ENCODE peak calls at places on chromosomes 12 and 14, in nine cellular contexts. Z is gastrocnemius medialis, I is left ventricle myocardium inferior, Y is prostate gland, S is H1, R is A549, F is adipocyte, M is AG09309, H is small intestine. C is an unnamed sample.
A peak's percentile ranks its signal among the peaks of the same experiment; 100 is the strongest.

GRCh38 chr14:92560106-92560865 is 46.7 kb downstream of the RIN3 start:
- DNase-seq in Z (no peak), I (no peak), Y (no peak), S (no peak), R (no peak), F (no peak), M (no peak), H (no peak), C (no peak)

GRCh38 chr14:89851031-89851430 is 103.5 kb downstream of the EFCAB11 start:
- DNase-seq in Z (no peak), I (no peak), Y (no peak), S (no peak), R (no peak), F (no peak), M (no peak), H (peak; percentile 65), C (no peak)

GRCh38 chr12:57069522-57069921 is 9.1 kb downstream of the NEMP1 start:
- DNase-seq in Z (peak; percentile 66), I (no peak), Y (peak; percentile 72), S (no peak), R (peak; percentile 86), F (peak; percentile 96), M (peak; percentile 76), H (peak; percentile 82), C (no peak)

GRCh38 chr12:43551971-43552559 is at the start of gene ADAMTS20:
- DNase-seq in Z (no peak), I (no peak), Y (no peak), S (peak; percentile 90), R (no peak), F (peak; percentile 65), M (no peak), H (no peak), C (no peak)

GRCh38 chr12:115088328-115088994 is 404.5 kb upstream of the TBX3 start:
- DNase-seq in Z (no peak), I (peak; percentile 22), Y (peak; percentile 5), S (no peak), R (no peak), F (peak; percentile 2), M (no peak), H (no peak), C (no peak)

GRCh38 chr12:123992118-123992825 is 19.3 kb downstream of the ZNF664 start:
- DNase-seq in Z (no peak), I (no peak), Y (no peak), S (no peak), R (no peak), F (no peak), M (no peak), H (no peak), C (no peak)

GRCh38 chr12:27347779-27348178 is 15.1 kb downstream of the BMAL2 start:
- DNase-seq in Z (no peak), I (no peak), Y (no peak), S (no peak), R (no peak), F (no peak), M (no peak), H (no peak), C (no peak)

GRCh38 chr12:115813256-115813655 is 464.2 kb downstream of the MED13L start:
- DNase-seq in Z (no peak), I (no peak), Y (no peak), S (no peak), R (no peak), F (no peak), M (no peak), H (peak; percentile 12), C (no peak)

GRCh38 chr14:99565383-99565782 is 38.6 kb downstream of the CCDC85C start:
- DNase-seq in Z (no peak), I (no peak), Y (no peak), S (no peak), R (no peak), F (no peak), M (no peak), H (peak; percentile 26), C (no peak)

GRCh38 chr14:104239866-104240301 is 101.5 kb downstream of the KIF26A start:
- DNase-seq in Z (no peak), I (no peak), Y (no peak), S (no peak), R (no peak), F (no peak), M (no peak), H (no peak), C (no peak)

GRCh38 chr12:129903092-129903945 is 506 bp downstream of the TMEM132D start:
- DNase-seq in Z (no peak), I (no peak), Y (no peak), S (peak; percentile 73), R (no peak), F (peak; percentile 57), M (no peak), H (no peak), C (no peak)

GRCh38 chr14:105338392-105338791 is 23.8 kb downstream of the PACS2 start:
- DNase-seq in Z (no peak), I (no peak), Y (no peak), S (no peak), R (no peak), F (no peak), M (no peak), H (no peak), C (no peak)

GRCh38 chr12:124024263-124024678 is 51.3 kb downstream of the ZNF664 start:
- DNase-seq in Z (no peak), I (no peak), Y (no peak), S (no peak), R (no peak), F (peak; percentile 78), M (no peak), H (no peak), C (no peak)

GRCh38 chr12:113099764-113100163 is 35.8 kb downstream of the RASAL1 start:
- DNase-seq in Z (no peak), I (no peak), Y (no peak), S (no peak), R (no peak), F (no peak), M (no peak), H (no peak), C (no peak)

GRCh38 chr14:36022765-36023415 is 153.6 kb downstream of the PTCSC3 start:
- DNase-seq in Z (no peak), I (no peak), Y (no peak), S (no peak), R (no peak), F (no peak), M (no peak), H (peak; percentile 4), C (no peak)

GRCh38 chr14:72878746-72879145 is 15.2 kb downstream of the DPF3 start:
- DNase-seq in Z (no peak), I (no peak), Y (no peak), S (no peak), R (no peak), F (no peak), M (no peak), H (no peak), C (no peak)

GRCh38 chr14:100067971-100068959 is 3.0 kb downstream of the EVL start:
- DNase-seq in Z (no peak), I (peak; percentile 20), Y (no peak), S (peak; percentile 33), R (no peak), F (no peak), M (no peak), H (peak; percentile 69), C (no peak)

GRCh38 chr12:97272471-97272870 is 190.1 kb upstream of the RMST start:
- DNase-seq in Z (no peak), I (no peak), Y (no peak), S (no peak), R (no peak), F (no peak), M (no peak), H (no peak), C (no peak)

GRCh38 chr12:15664491-15664890 is 124.7 kb downstream of the EPS8 start:
- DNase-seq in Z (no peak), I (no peak), Y (no peak), S (no peak), R (peak; percentile 56), F (no peak), M (no peak), H (peak; percentile 68), C (no peak)

GRCh38 chr14:84468153-84468552 is 1061.8 kb upstream of the FLRT2 start:
- DNase-seq in Z (no peak), I (no peak), Y (no peak), S (no peak), R (no peak), F (peak; percentile 62), M (no peak), H (no peak), C (no peak)
- H3K4me3 ChIP-seq in Z (no peak overlapping the region), I (no peak overlapping the region), Y (no peak overlapping the region), S (no peak overlapping the region), R (no peak overlapping the region), F (no peak overlapping the region), M (no peak overlapping the region), H (no peak overlapping the region), C (no peak overlapping the region)

GRCh38 chr12:22974865-22975264 is 349.9 kb downstream of the ETNK1 start:
- DNase-seq in Z (no peak), I (no peak), Y (no peak), S (no peak), R (peak; percentile 64), F (peak; percentile 53), M (peak; percentile 41), H (no peak), C (peak; percentile 82)
- H3K4me3 ChIP-seq in Z (no peak overlapping the region), I (no peak overlapping the region), Y (no peak overlapping the region), S (no peak overlapping the region), R (no peak overlapping the region), F (no peak overlapping the region), M (no peak overlapping the region), H (no peak overlapping the region), C (no peak overlapping the region)

GRCh38 chr12:65881348-65881961 is 57.2 kb downstream of the HMGA2 start:
- DNase-seq in Z (peak; percentile 32), I (peak; percentile 24), Y (no peak), S (no peak), R (no peak), F (peak; percentile 81), M (peak; percentile 63), H (no peak), C (no peak)

GRCh38 chr12:65878540-65878939 is 54.3 kb downstream of the HMGA2 start:
- DNase-seq in Z (no peak), I (no peak), Y (no peak), S (no peak), R (peak; percentile 39), F (no peak), M (no peak), H (no peak), C (no peak)

GRCh38 chr12:65877836-65878235 is 53.6 kb downstream of the HMGA2 start:
- DNase-seq in Z (no peak), I (no peak), Y (no peak), S (no peak), R (no peak), F (no peak), M (no peak), H (no peak), C (no peak)

GRCh38 chr12:65881965-65882413 is 57.7 kb downstream of the HMGA2 start:
- DNase-seq in Z (peak; percentile 81), I (peak; percentile 83), Y (peak; percentile 50), S (no peak), R (no peak), F (no peak), M (no peak), H (no peak), C (no peak)

GRCh38 chr12:65879878-65880277 is 55.6 kb downstream of the HMGA2 start:
- DNase-seq in Z (no peak), I (no peak), Y (no peak), S (no peak), R (no peak), F (peak; percentile 85), M (peak; percentile 94), H (peak; percentile 20), C (no peak)
- H3K4me3 ChIP-seq in Z (no peak overlapping the region), I (no peak overlapping the region), Y (no peak overlapping the region), S (no peak overlapping the region), R (no peak overlapping the region), F (peak overlapping the region; percentile 89), M (no peak overlapping the region), H (no peak overlapping the region), C (no peak overlapping the region)

GRCh38 chr12:121538699-121539061 is 42.1 kb downstream of the KDM2B start:
- DNase-seq in Z (peak; percentile 31), I (no peak), Y (no peak), S (no peak), R (peak; percentile 53), F (no peak), M (no peak), H (peak; percentile 87), C (no peak)
- H3K4me3 ChIP-seq in Z (no peak overlapping the region), I (peak overlapping the region; percentile 89), Y (no peak overlapping the region), S (no peak overlapping the region), R (peak overlapping the region; percentile 66), F (no peak overlapping the region), M (no peak overlapping the region), H (no peak overlapping the region), C (no peak overlapping the region)

C was measured in kidney epithelial cell.